ENCODE peak calls at places on chromosome 1, in nine cellular contexts. One of them, this sample, is unnamed.

GRCh38 chr1:113811353-113811887 is 856 bp downstream of the RSBN1 start:
- DNase-seq in uterus: no peak
- DNase-seq in SK-N-SH: peak; percentile 19
- DNase-seq in neural progenitor cell: peak; percentile 82
- DNase-seq in naive thymus-derived CD4-positive, alpha-beta T cell: peak; percentile 32
- DNase-seq in AG04450: no peak
- DNase-seq in CD4-positive, alpha-beta T cell: no peak
- DNase-seq in SJSA1: peak; percentile 49
- DNase-seq in heart left ventricle: no peak
- DNase-seq in this sample: no peak

GRCh38 chr1:151593651-151594625 is 17.9 kb upstream of the SNX27 start:
- DNase-seq in AG04450: no peak
- DNase-seq in CD4-positive, alpha-beta T cell: peak; percentile 80
- DNase-seq in heart left ventricle: peak; percentile 84
- DNase-seq in uterus: peak; percentile 72
- DNase-seq in SK-N-SH: peak; percentile 80
- DNase-seq in naive thymus-derived CD4-positive, alpha-beta T cell: peak; percentile 86
- DNase-seq in SJSA1: peak; percentile 67
- DNase-seq in neural progenitor cell: peak; percentile 87
- DNase-seq in this sample: peak; percentile 54

GRCh38 chr1:29050141-29050540 is 73.6 kb downstream of the TMEM200B start:
- DNase-seq in SJSA1: no peak
- DNase-seq in neural progenitor cell: no peak
- DNase-seq in heart left ventricle: no peak
- DNase-seq in naive thymus-derived CD4-positive, alpha-beta T cell: no peak
- DNase-seq in SK-N-SH: no peak
- DNase-seq in AG04450: no peak
- DNase-seq in uterus: no peak
- DNase-seq in CD4-positive, alpha-beta T cell: no peak
- DNase-seq in this sample: no peak

GRCh38 chr1:38133304-38133703 is 86.7 kb upstream of the POU3F1 start:
- DNase-seq in uterus: no peak
- DNase-seq in heart left ventricle: no peak
- DNase-seq in neural progenitor cell: no peak
- DNase-seq in SK-N-SH: no peak
- DNase-seq in AG04450: no peak
- DNase-seq in CD4-positive, alpha-beta T cell: no peak
- DNase-seq in naive thymus-derived CD4-positive, alpha-beta T cell: no peak
- DNase-seq in SJSA1: no peak
- DNase-seq in this sample: no peak

GRCh38 chr1:197614916-197615692 is 160.2 kb downstream of the DENND1B start:
- DNase-seq in AG04450: peak; percentile 15
- DNase-seq in uterus: no peak
- DNase-seq in naive thymus-derived CD4-positive, alpha-beta T cell: peak; percentile 8
- DNase-seq in neural progenitor cell: peak; percentile 61
- DNase-seq in heart left ventricle: no peak
- DNase-seq in SK-N-SH: no peak
- DNase-seq in SJSA1: no peak
- DNase-seq in CD4-positive, alpha-beta T cell: no peak
- DNase-seq in this sample: no peak

GRCh38 chr1:5903031-5903430 is 89.2 kb downstream of the NPHP4 start:
- DNase-seq in SK-N-SH: no peak
- DNase-seq in CD4-positive, alpha-beta T cell: no peak
- DNase-seq in neural progenitor cell: no peak
- DNase-seq in uterus: no peak
- DNase-seq in SJSA1: no peak
- DNase-seq in naive thymus-derived CD4-positive, alpha-beta T cell: no peak
- DNase-seq in heart left ventricle: no peak
- DNase-seq in AG04450: no peak
- DNase-seq in this sample: no peak

GRCh38 chr1:160519542-160520435 is 3.3 kb downstream of the SLAMF6 start:
- DNase-seq in CD4-positive, alpha-beta T cell: no peak
- DNase-seq in uterus: no peak
- DNase-seq in neural progenitor cell: no peak
- DNase-seq in naive thymus-derived CD4-positive, alpha-beta T cell: peak; percentile 48
- DNase-seq in SJSA1: no peak
- DNase-seq in SK-N-SH: no peak
- DNase-seq in AG04450: no peak
- DNase-seq in heart left ventricle: no peak
- DNase-seq in this sample: no peak

GRCh38 chr1:9181176-9181906 is 52.4 kb upstream of the GPR157 start:
- DNase-seq in uterus: peak; percentile 62
- DNase-seq in SJSA1: peak; percentile 71
- DNase-seq in neural progenitor cell: peak; percentile 83
- DNase-seq in heart left ventricle: peak; percentile 89
- DNase-seq in AG04450: no peak
- DNase-seq in SK-N-SH: peak; percentile 86
- DNase-seq in CD4-positive, alpha-beta T cell: peak; percentile 68
- DNase-seq in naive thymus-derived CD4-positive, alpha-beta T cell: peak; percentile 66
- DNase-seq in this sample: no peak

GRCh38 chr1:1687846-1688245 is 4.7 kb downstream of the SLC35E2B start:
- DNase-seq in neural progenitor cell: no peak
- DNase-seq in uterus: no peak
- DNase-seq in SK-N-SH: peak; percentile 5
- DNase-seq in SJSA1: peak; percentile 38
- DNase-seq in heart left ventricle: peak; percentile 3
- DNase-seq in AG04450: no peak
- DNase-seq in CD4-positive, alpha-beta T cell: no peak
- DNase-seq in naive thymus-derived CD4-positive, alpha-beta T cell: no peak
- DNase-seq in this sample: no peak

GRCh38 chr1:186165303-186165702 is 209.8 kb downstream of the TPR start:
- DNase-seq in uterus: no peak
- DNase-seq in SJSA1: no peak
- DNase-seq in naive thymus-derived CD4-positive, alpha-beta T cell: no peak
- DNase-seq in heart left ventricle: no peak
- DNase-seq in AG04450: no peak
- DNase-seq in neural progenitor cell: no peak
- DNase-seq in CD4-positive, alpha-beta T cell: no peak
- DNase-seq in SK-N-SH: no peak
- DNase-seq in this sample: no peak

DNA sequence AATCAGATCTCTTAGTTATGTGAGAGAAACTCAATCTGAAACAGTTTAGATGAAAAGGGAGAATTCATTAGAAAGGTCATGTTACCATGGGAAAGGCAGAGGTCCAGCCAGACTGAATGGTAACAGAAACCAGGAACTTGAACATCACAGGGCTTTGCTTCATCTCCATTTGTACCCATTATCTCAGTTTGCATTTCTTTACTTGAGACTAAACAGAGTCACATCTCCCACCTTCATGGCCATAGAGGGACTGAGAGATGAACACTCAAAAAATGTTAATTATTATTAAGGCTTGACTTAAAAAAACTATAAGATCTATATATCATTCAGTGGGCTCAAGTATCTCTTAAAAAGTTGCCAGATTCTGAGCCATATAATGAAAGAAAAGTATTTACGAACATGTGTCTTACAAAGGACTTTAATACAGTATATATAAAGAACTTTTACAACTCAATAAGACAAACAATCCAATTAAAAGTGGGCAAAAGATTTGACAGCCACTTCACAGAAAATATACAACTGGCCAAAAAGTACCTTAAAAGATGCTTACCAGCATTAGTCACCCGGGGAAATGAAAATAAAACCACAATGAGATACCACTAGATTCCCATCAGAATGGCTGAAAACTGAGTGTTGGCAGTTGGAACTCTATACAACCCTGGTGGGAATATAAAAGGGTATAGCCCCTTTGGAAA is 13.2 kb downstream of the KYAT3 start:
- DNase-seq in heart left ventricle: no peak
- DNase-seq in uterus: no peak
- DNase-seq in SJSA1: no peak
- DNase-seq in CD4-positive, alpha-beta T cell: no peak
- DNase-seq in SK-N-SH: no peak
- DNase-seq in naive thymus-derived CD4-positive, alpha-beta T cell: no peak
- DNase-seq in AG04450: no peak
- DNase-seq in neural progenitor cell: no peak
- DNase-seq in this sample: no peak
- H3K27ac ChIP-seq in heart left ventricle: no peak overlapping the region
- H3K27ac ChIP-seq in uterus: no peak overlapping the region
- H3K27ac ChIP-seq in SJSA1: peak overlapping the region; percentile 42
- H3K27ac ChIP-seq in CD4-positive, alpha-beta T cell: no peak overlapping the region
- H3K27ac ChIP-seq in SK-N-SH: peak overlapping the region; percentile 52
- H3K27ac ChIP-seq in naive thymus-derived CD4-positive, alpha-beta T cell: no peak overlapping the region
- H3K27ac ChIP-seq in AG04450: no peak overlapping the region
- H3K27ac ChIP-seq in neural progenitor cell: no peak overlapping the region
- H3K27ac ChIP-seq in this sample: no peak overlapping the region

DNA sequence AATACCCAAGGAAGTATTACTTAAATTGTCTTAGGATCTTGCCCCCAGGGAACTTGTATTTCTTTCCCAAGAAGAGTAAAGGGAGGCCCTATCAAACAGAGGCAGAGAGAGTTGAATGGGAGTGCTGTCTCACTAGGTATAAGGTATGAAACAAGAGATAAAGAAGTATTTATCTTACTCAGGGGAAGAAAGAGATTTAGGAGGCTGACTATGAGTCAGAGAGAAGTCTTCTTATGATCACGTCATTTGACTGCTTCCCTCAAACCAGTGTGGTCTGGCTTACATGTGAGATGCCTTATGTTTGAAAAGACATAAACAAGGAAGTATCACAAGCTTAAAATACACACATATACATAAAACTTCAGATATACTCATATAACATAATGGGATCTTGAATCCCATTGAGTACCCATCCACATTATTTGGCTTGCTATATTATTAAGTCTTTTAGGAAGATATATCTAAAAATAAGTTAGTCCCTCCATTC is 29.6 kb downstream of the DUSP10 start:
- DNase-seq in uterus: no peak
- DNase-seq in SK-N-SH: no peak
- DNase-seq in neural progenitor cell: no peak
- DNase-seq in AG04450: peak; percentile 88
- DNase-seq in SJSA1: no peak
- DNase-seq in CD4-positive, alpha-beta T cell: no peak
- DNase-seq in naive thymus-derived CD4-positive, alpha-beta T cell: peak; percentile 62
- DNase-seq in heart left ventricle: no peak
- DNase-seq in this sample: no peak
- H3K27ac ChIP-seq in uterus: no peak overlapping the region
- H3K27ac ChIP-seq in SK-N-SH: no peak overlapping the region
- H3K27ac ChIP-seq in neural progenitor cell: no peak overlapping the region
- H3K27ac ChIP-seq in AG04450: peak overlapping the region; percentile 71
- H3K27ac ChIP-seq in SJSA1: peak overlapping the region; percentile 52
- H3K27ac ChIP-seq in CD4-positive, alpha-beta T cell: peak overlapping the region; percentile 64
- H3K27ac ChIP-seq in naive thymus-derived CD4-positive, alpha-beta T cell: no peak overlapping the region
- H3K27ac ChIP-seq in heart left ventricle: no peak overlapping the region
- H3K27ac ChIP-seq in this sample: peak overlapping the region; percentile 12

DNA sequence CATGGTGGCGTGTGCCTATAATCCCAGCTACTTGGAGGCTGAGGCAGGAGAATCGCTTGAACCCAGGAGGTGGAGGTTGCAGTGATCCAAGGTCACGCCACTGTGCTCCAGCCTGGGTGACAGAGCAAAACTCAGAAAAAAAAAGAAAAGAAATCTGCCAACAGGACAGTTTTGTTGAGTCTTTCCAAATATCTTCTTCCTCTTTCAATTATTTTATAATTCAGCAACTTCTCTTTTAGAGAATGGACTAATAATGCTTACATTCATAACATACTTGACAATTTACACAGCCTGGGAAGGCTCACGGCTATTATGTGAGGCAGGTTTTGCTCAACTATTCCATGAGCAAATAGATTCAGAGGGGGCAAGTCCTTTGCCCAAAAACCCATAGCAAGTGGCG is 18.1 kb downstream of the CNR2 start:
- DNase-seq in uterus: no peak
- DNase-seq in SJSA1: no peak
- DNase-seq in AG04450: no peak
- DNase-seq in CD4-positive, alpha-beta T cell: no peak
- DNase-seq in SK-N-SH: no peak
- DNase-seq in neural progenitor cell: no peak
- DNase-seq in naive thymus-derived CD4-positive, alpha-beta T cell: no peak
- DNase-seq in heart left ventricle: no peak
- DNase-seq in this sample: no peak
- H3K27ac ChIP-seq in uterus: no peak overlapping the region
- H3K27ac ChIP-seq in SJSA1: no peak overlapping the region
- H3K27ac ChIP-seq in AG04450: no peak overlapping the region
- H3K27ac ChIP-seq in CD4-positive, alpha-beta T cell: no peak overlapping the region
- H3K27ac ChIP-seq in SK-N-SH: no peak overlapping the region
- H3K27ac ChIP-seq in neural progenitor cell: no peak overlapping the region
- H3K27ac ChIP-seq in naive thymus-derived CD4-positive, alpha-beta T cell: no peak overlapping the region
- H3K27ac ChIP-seq in heart left ventricle: no peak overlapping the region
- H3K27ac ChIP-seq in this sample: no peak overlapping the region

GRCh38 chr1:213327318-213327667 is 276.3 kb downstream of the RPS6KC1 start:
- DNase-seq in SK-N-SH: no peak
- DNase-seq in CD4-positive, alpha-beta T cell: no peak
- DNase-seq in naive thymus-derived CD4-positive, alpha-beta T cell: no peak
- DNase-seq in neural progenitor cell: no peak
- DNase-seq in uterus: no peak
- DNase-seq in AG04450: peak; percentile 69
- DNase-seq in SJSA1: peak; percentile 92
- DNase-seq in heart left ventricle: no peak
- DNase-seq in this sample: no peak

GRCh38 chr1:213330281-213330680 is 279.2 kb downstream of the RPS6KC1 start:
- DNase-seq in AG04450: no peak
- DNase-seq in naive thymus-derived CD4-positive, alpha-beta T cell: no peak
- DNase-seq in uterus: no peak
- DNase-seq in CD4-positive, alpha-beta T cell: no peak
- DNase-seq in heart left ventricle: no peak
- DNase-seq in SK-N-SH: no peak
- DNase-seq in SJSA1: no peak
- DNase-seq in neural progenitor cell: no peak
- DNase-seq in this sample: no peak

GRCh38 chr1:213325482-213325881 is 274.4 kb downstream of the RPS6KC1 start:
- DNase-seq in heart left ventricle: no peak
- DNase-seq in AG04450: no peak
- DNase-seq in CD4-positive, alpha-beta T cell: no peak
- DNase-seq in SK-N-SH: no peak
- DNase-seq in uterus: no peak
- DNase-seq in naive thymus-derived CD4-positive, alpha-beta T cell: no peak
- DNase-seq in neural progenitor cell: no peak
- DNase-seq in SJSA1: no peak
- DNase-seq in this sample: no peak

GRCh38 chr1:213331776-213332175 is 280.7 kb downstream of the RPS6KC1 start:
- DNase-seq in CD4-positive, alpha-beta T cell: no peak
- DNase-seq in SJSA1: no peak
- DNase-seq in uterus: no peak
- DNase-seq in AG04450: no peak
- DNase-seq in neural progenitor cell: no peak
- DNase-seq in SK-N-SH: no peak
- DNase-seq in heart left ventricle: no peak
- DNase-seq in naive thymus-derived CD4-positive, alpha-beta T cell: no peak
- DNase-seq in this sample: no peak

GRCh38 chr1:213326666-213327317 is 275.8 kb downstream of the RPS6KC1 start:
- DNase-seq in neural progenitor cell: no peak
- DNase-seq in naive thymus-derived CD4-positive, alpha-beta T cell: no peak
- DNase-seq in uterus: no peak
- DNase-seq in AG04450: peak; percentile 29
- DNase-seq in SJSA1: peak; percentile 63
- DNase-seq in CD4-positive, alpha-beta T cell: no peak
- DNase-seq in SK-N-SH: no peak
- DNase-seq in heart left ventricle: no peak
- DNase-seq in this sample: no peak
- H3K27ac ChIP-seq in neural progenitor cell: no peak overlapping the region
- H3K27ac ChIP-seq in naive thymus-derived CD4-positive, alpha-beta T cell: no peak overlapping the region
- H3K27ac ChIP-seq in uterus: no peak overlapping the region
- H3K27ac ChIP-seq in AG04450: peak overlapping the region; percentile 33
- H3K27ac ChIP-seq in SJSA1: peak overlapping the region; percentile 77
- H3K27ac ChIP-seq in CD4-positive, alpha-beta T cell: no peak overlapping the region
- H3K27ac ChIP-seq in SK-N-SH: peak overlapping the region; percentile 37
- H3K27ac ChIP-seq in heart left ventricle: no peak overlapping the region
- H3K27ac ChIP-seq in this sample: no peak overlapping the region

GRCh38 chr1:4825841-4826450 is 171.5 kb downstream of the AJAP1 start:
- DNase-seq in neural progenitor cell: peak; percentile 64
- DNase-seq in heart left ventricle: no peak
- DNase-seq in AG04450: no peak
- DNase-seq in uterus: no peak
- DNase-seq in SJSA1: no peak
- DNase-seq in naive thymus-derived CD4-positive, alpha-beta T cell: no peak
- DNase-seq in CD4-positive, alpha-beta T cell: no peak
- DNase-seq in SK-N-SH: peak; percentile 58
- DNase-seq in this sample: no peak
- H3K27ac ChIP-seq in neural progenitor cell: no peak overlapping the region
- H3K27ac ChIP-seq in heart left ventricle: no peak overlapping the region
- H3K27ac ChIP-seq in AG04450: no peak overlapping the region
- H3K27ac ChIP-seq in uterus: no peak overlapping the region
- H3K27ac ChIP-seq in SJSA1: no peak overlapping the region
- H3K27ac ChIP-seq in naive thymus-derived CD4-positive, alpha-beta T cell: no peak overlapping the region
- H3K27ac ChIP-seq in CD4-positive, alpha-beta T cell: no peak overlapping the region
- H3K27ac ChIP-seq in SK-N-SH: no peak overlapping the region
- H3K27ac ChIP-seq in this sample: no peak overlapping the region

This sample was measured in PC-9.